ENCODE peak calls at places on chromosomes 1 and 21, in five cellular contexts. T, F, A, Q and U are unnamed samples.

GRCh38 chr21:43767980-43768867 is 7.9 kb downstream of the CSTB start:
- DNase-seq in T (no peak), F (peak), A (peak), Q (peak), U (no peak)

GRCh38 chr1:204493882-204494280 is 724 bp downstream of the PIK3C2B start:
- DNase-seq in T (peak), F (peak), A (peak), Q (no peak), U (no peak)

GRCh38 chr21:15062566-15062965 is 2.2 kb downstream of the NRIP1 start:
- DNase-seq in T (no peak), F (no peak), A (peak), Q (no peak), U (no peak)

GRCh38 chr1:190376067-190376466 is 101.6 kb downstream of the BRINP3 start:
- DNase-seq in T (no peak), F (no peak), A (no peak), Q (no peak), U (no peak)

GRCh38 chr1:92515796-92516201 is 29.1 kb upstream of the GFI1 start:
- DNase-seq in T (no peak), F (no peak), A (no peak), Q (no peak), U (no peak)

GRCh38 chr21:33441489-33442477 is 38.0 kb downstream of the TMEM50B start:
- DNase-seq in T (no peak), F (peak), A (peak), Q (no peak), U (no peak)

GRCh38 chr1:72697410-72697809 is 415.1 kb upstream of the NEGR1 start:
- DNase-seq in T (no peak), F (no peak), A (no peak), Q (no peak), U (no peak)

GRCh38 chr21:39511102-39511501 is 59.3 kb downstream of the SH3BGR start:
- DNase-seq in T (no peak), F (no peak), A (no peak), Q (no peak), U (no peak)

GRCh38 chr1:31084782-31085569 is 19.5 kb upstream of the PUM1 start:
- DNase-seq in T (no peak), F (no peak), A (no peak), Q (no peak), U (no peak)

GRCh38 chr1:161115132-161115711 is 2.6 kb downstream of the PFDN2 start:
- DNase-seq in T (no peak), F (no peak), A (peak), Q (no peak), U (no peak)

GRCh38 chr1:25523512-25523911 is 19.9 kb upstream of the LDLRAP1 start:
- DNase-seq in T (peak), F (no peak), A (no peak), Q (peak), U (peak)

GRCh38 chr1:53371121-53371666 is 43.3 kb upstream of the LRP8 start:
- DNase-seq in T (peak), F (no peak), A (no peak), Q (no peak), U (no peak)

DNA sequence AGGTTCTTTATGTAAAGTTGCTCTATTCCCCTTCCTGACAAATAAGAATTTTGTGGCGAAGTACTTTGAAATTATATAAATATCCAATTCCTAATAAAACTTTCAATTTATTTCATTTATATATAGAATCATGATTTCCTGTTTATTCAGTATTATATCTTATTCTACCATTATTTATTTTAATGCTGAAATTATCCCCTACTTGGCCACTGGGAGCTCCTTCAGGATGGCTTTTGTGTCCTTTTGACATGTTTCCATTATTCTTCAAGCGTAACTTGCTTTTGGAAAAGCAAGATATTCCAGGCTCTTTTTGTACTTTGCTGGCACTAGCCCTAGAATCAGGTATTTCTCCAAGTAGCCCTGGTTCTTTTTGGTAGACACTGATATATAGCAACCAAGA is 67.2 kb upstream of the CACYBP start:
- DNase-seq in T (no peak), F (no peak), A (no peak), Q (no peak), U (no peak)
- TF ChIP-seq CTCF in T (no peak), F (no peak), A (no peak), Q (no peak), U (peak)

GRCh38 chr1:84668185-84668584 is 22.1 kb downstream of the SSX2IP start:
- DNase-seq in T (peak), F (no peak), A (peak), Q (no peak), U (no peak)
- TF ChIP-seq CTCF in T (peak), F (peak), A (peak), Q (no peak), U (no peak)

GRCh38 chr1:117599822-117600221 is 6.0 kb upstream of the TENT5C start:
- DNase-seq in T (no peak), F (no peak), A (no peak), Q (no peak), U (no peak)
- TF ChIP-seq CTCF in T (no peak), F (no peak), A (no peak), Q (no peak), U (no peak)

DNA sequence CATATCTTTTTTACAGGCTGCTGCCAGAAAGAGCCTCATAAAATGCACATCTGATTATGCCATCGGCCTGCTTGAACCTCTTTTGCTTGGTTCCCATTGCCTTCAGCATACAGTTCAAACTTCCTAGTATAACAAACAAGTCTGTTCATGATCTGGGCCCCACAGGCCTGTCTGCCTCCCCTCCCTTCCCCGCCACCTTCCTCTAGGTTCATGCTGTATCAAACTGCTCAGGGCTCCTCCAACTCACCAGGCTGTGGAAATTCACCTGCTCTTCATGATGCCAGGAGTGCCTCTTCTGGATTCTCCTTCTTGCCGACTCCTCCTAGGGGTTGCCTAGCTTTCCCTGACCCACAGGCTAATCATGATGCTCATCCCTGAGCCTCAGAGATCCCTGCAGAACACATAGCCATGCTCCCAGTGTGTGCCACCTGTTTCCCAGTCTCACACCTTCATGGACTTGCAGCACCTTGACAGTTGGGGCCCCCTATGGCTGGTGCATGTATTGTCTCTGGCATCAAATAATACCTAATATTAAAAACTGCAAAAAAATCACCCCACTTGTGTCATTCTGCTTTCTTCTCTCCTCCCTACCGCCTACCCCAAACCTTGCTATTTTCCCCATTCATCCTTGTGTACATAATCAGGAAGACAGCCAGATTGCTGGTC is 33.7 kb upstream of the CD2 start:
- DNase-seq in T (no peak), F (no peak), A (peak), Q (no peak), U (no peak)
- TF ChIP-seq CTCF in T (no peak), F (no peak), A (peak), Q (no peak), U (no peak)

DNA sequence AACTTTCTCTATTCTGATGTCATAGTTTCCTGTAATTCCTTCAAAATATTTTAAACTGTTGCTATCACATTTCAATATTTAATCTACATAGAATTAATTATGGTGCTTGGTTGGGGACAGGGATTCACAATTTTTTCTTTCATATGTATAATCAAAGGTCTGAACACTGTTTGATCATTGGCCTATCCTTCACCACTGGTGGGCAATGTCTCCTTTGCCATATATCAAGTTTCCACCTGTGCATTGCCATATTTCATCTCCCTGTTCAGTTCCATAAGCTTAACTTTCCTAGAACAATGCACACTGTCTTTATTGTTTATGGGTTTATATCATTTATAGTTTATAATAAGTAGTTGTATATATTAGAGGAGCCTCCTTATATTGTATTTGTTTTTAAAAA is 374.9 kb upstream of the PTBP2 start:
- DNase-seq in T (no peak), F (no peak), A (no peak), Q (no peak), U (no peak)
- TF ChIP-seq CTCF in T (no peak), F (no peak), A (no peak), Q (no peak), U (no peak)

GRCh38 chr1:222079546-222079945 is 337.7 kb upstream of the DUSP10 start:
- DNase-seq in T (no peak), F (no peak), A (no peak), Q (no peak), U (no peak)
- TF ChIP-seq CTCF in T (no peak), F (no peak), A (no peak), Q (no peak), U (no peak)

GRCh38 chr1:85847356-85847755 is 139.1 kb upstream of the ZNHIT6 start:
- DNase-seq in T (no peak), F (no peak), A (no peak), Q (no peak), U (no peak)

GRCh38 chr1:85849660-85850059 is 141.4 kb upstream of the ZNHIT6 start:
- DNase-seq in T (no peak), F (no peak), A (no peak), Q (no peak), U (no peak)

GRCh38 chr1:85846706-85847105 is 138.5 kb upstream of the ZNHIT6 start:
- DNase-seq in T (no peak), F (no peak), A (peak), Q (no peak), U (no peak)

GRCh38 chr1:85850238-85850637 is 142.0 kb upstream of the ZNHIT6 start:
- DNase-seq in T (no peak), F (no peak), A (peak), Q (no peak), U (no peak)
- TF ChIP-seq CTCF in T (no peak), F (no peak), A (no peak), Q (no peak), U (no peak)